ENCODE peak calls at places on chromosomes 5 and 9, in five cellular contexts. H is A549, T is SW 1271, Y is esophagus squamous epithelium, A is glomerular endothelial cell. C is an unnamed sample.
A peak's percentile ranks its signal among the peaks of the same experiment; 100 is the strongest.

GRCh38 chr9:72338631-72339030 is 26.4 kb downstream of the ZFAND5 start:
- DNase-seq in T (no peak), Y (no peak), H (no peak), A (no peak), C (no peak)

GRCh38 chr9:121972501-121972981 is 120.6 kb downstream of the TTLL11 start:
- DNase-seq in T (no peak), Y (no peak), A (peak; percentile 48), H (no peak), C (no peak)

GRCh38 chr9:87085073-87085472 is 137.8 kb upstream of the GAS1 start:
- DNase-seq in H (no peak), Y (no peak), A (no peak), T (no peak), C (no peak)

GRCh38 chr5:74196233-74196632 is 444.3 kb downstream of the ENC1 start:
- DNase-seq in Y (no peak), T (no peak), H (no peak), A (no peak), C (no peak)

GRCh38 chr5:1507961-1508678 is 15.6 kb downstream of the LPCAT1 start:
- DNase-seq in T (no peak), H (no peak), Y (no peak), A (no peak), C (no peak)

GRCh38 chr5:132180134-132180745 is 47.4 kb downstream of the P4HA2 start:
- DNase-seq in A (no peak), Y (no peak), H (peak; percentile 69), T (peak; percentile 17), C (no peak)

GRCh38 chr9:126617003-126617739 is 3.4 kb downstream of the LMX1B start:
- DNase-seq in H (no peak), A (no peak), T (no peak), Y (no peak), C (no peak)

GRCh38 chr9:68492801-68493200 is 47.9 kb downstream of the TMEM252 start:
- DNase-seq in A (no peak), H (no peak), Y (no peak), T (no peak), C (no peak)

GRCh38 chr9:93398471-93398870 is 53.0 kb upstream of the FAM120A start:
- DNase-seq in Y (no peak), H (no peak), T (no peak), A (no peak), C (no peak)

GRCh38 chr5:67303356-67303755 is 106.8 kb upstream of the CD180 start:
- DNase-seq in T (peak; percentile 14), A (peak; percentile 73), Y (no peak), H (no peak), C (no peak)

GRCh38 chr5:109347252-109347888 is 62.4 kb downstream of the PJA2 start:
- DNase-seq in H (no peak), A (no peak), T (no peak), Y (no peak), C (no peak)

C was measured in SK-N-MC.